ENCODE peak calls at places on chromosomes 11 and 22, in five cellular contexts. One of them, this sample, is unnamed.

GRCh38 chr11:88171982-88172381 is 3.3 kb downstream of the RAB38 start:
- DNase-seq in pancreas: no peak
- DNase-seq in ovary: no peak
- DNase-seq in iPS DF 6.9: no peak
- DNase-seq in mammary epithelial cell: no peak
- DNase-seq in this sample: no peak

GRCh38 chr11:86588566-86589090 is 83.8 kb downstream of the ME3 start:
- DNase-seq in pancreas: no peak
- DNase-seq in ovary: no peak
- DNase-seq in iPS DF 6.9: no peak
- DNase-seq in mammary epithelial cell: no peak
- DNase-seq in this sample: peak

GRCh38 chr11:62153087-62153395 is 29.2 kb downstream of the INCENP start:
- DNase-seq in pancreas: no peak
- DNase-seq in ovary: no peak
- DNase-seq in iPS DF 6.9: no peak
- DNase-seq in mammary epithelial cell: no peak
- DNase-seq in this sample: no peak

GRCh38 chr11:36751251-36751839 is 153.3 kb upstream of the RAG2 start:
- DNase-seq in pancreas: no peak
- DNase-seq in ovary: no peak
- DNase-seq in iPS DF 6.9: no peak
- DNase-seq in mammary epithelial cell: no peak
- DNase-seq in this sample: no peak

GRCh38 chr11:111358038-111359001 is 20.8 kb downstream of the POU2AF1 start:
- DNase-seq in pancreas: no peak
- DNase-seq in ovary: no peak
- DNase-seq in iPS DF 6.9: no peak
- DNase-seq in mammary epithelial cell: no peak
- DNase-seq in this sample: no peak

GRCh38 chr11:35274909-35275807 is 136.2 kb downstream of the CD44 start:
- DNase-seq in pancreas: peak
- DNase-seq in ovary: no peak
- DNase-seq in iPS DF 6.9: no peak
- DNase-seq in mammary epithelial cell: peak
- DNase-seq in this sample: no peak

GRCh38 chr11:1008001-1008400 is 28.5 kb downstream of the MUC6 start:
- DNase-seq in pancreas: no peak
- DNase-seq in ovary: no peak
- DNase-seq in iPS DF 6.9: no peak
- DNase-seq in mammary epithelial cell: no peak
- DNase-seq in this sample: no peak

GRCh38 chr11:295351-296205 is 3.7 kb downstream of the IFITM5 start:
- DNase-seq in pancreas: no peak
- DNase-seq in ovary: no peak
- DNase-seq in iPS DF 6.9: no peak
- DNase-seq in mammary epithelial cell: no peak
- DNase-seq in this sample: no peak

GRCh38 chr11:9664276-9665171 is 647 bp downstream of the SWAP70 start:
- DNase-seq in pancreas: peak
- DNase-seq in ovary: peak
- DNase-seq in iPS DF 6.9: no peak
- DNase-seq in mammary epithelial cell: peak
- DNase-seq in this sample: peak

GRCh38 chr11:79353706-79354105 is 87.1 kb downstream of the TENM4 start:
- DNase-seq in pancreas: no peak
- DNase-seq in ovary: no peak
- DNase-seq in iPS DF 6.9: no peak
- DNase-seq in mammary epithelial cell: no peak
- DNase-seq in this sample: no peak

GRCh38 chr22:40220316-40221054 is 42.8 kb downstream of the TNRC6B start:
- DNase-seq in pancreas: no peak
- DNase-seq in ovary: peak
- DNase-seq in iPS DF 6.9: no peak
- DNase-seq in mammary epithelial cell: peak
- DNase-seq in this sample: no peak

GRCh38 chr22:23109441-23109978 is 32.3 kb downstream of the RSPH14 start:
- DNase-seq in pancreas: no peak
- DNase-seq in ovary: no peak
- DNase-seq in iPS DF 6.9: no peak
- DNase-seq in mammary epithelial cell: no peak
- DNase-seq in this sample: no peak

GRCh38 chr11:34529643-34530042 is 16.0 kb upstream of the ELF5 start:
- DNase-seq in pancreas: no peak
- DNase-seq in ovary: no peak
- DNase-seq in iPS DF 6.9: no peak
- DNase-seq in mammary epithelial cell: no peak
- DNase-seq in this sample: no peak

GRCh38 chr11:44893250-44894216 is 57.1 kb downstream of the TP53I11 start:
- DNase-seq in pancreas: no peak
- DNase-seq in ovary: peak
- DNase-seq in iPS DF 6.9: no peak
- DNase-seq in mammary epithelial cell: no peak
- DNase-seq in this sample: no peak

GRCh38 chr11:33377100-33377851 is 120.1 kb downstream of the HIPK3 start:
- DNase-seq in pancreas: no peak
- DNase-seq in ovary: no peak
- DNase-seq in iPS DF 6.9: no peak
- DNase-seq in mammary epithelial cell: no peak
- DNase-seq in this sample: no peak
- H3K4me3 ChIP-seq in pancreas: no peak
- H3K4me3 ChIP-seq in ovary: no peak
- H3K4me3 ChIP-seq in iPS DF 6.9: peak
- H3K4me3 ChIP-seq in mammary epithelial cell: peak
- H3K4me3 ChIP-seq in this sample: peak

GRCh38 chr11:56474729-56475128 is 1.6 kb upstream of the OR5M3 start:
- DNase-seq in pancreas: no peak
- DNase-seq in ovary: no peak
- DNase-seq in iPS DF 6.9: no peak
- DNase-seq in mammary epithelial cell: no peak
- DNase-seq in this sample: no peak
- H3K4me3 ChIP-seq in pancreas: no peak
- H3K4me3 ChIP-seq in ovary: no peak
- H3K4me3 ChIP-seq in iPS DF 6.9: no peak
- H3K4me3 ChIP-seq in mammary epithelial cell: no peak
- H3K4me3 ChIP-seq in this sample: no peak

GRCh38 chr22:50548046-50548912 is 2.6 kb downstream of the KLHDC7B start:
- DNase-seq in pancreas: no peak
- DNase-seq in ovary: no peak
- DNase-seq in iPS DF 6.9: no peak
- DNase-seq in mammary epithelial cell: no peak
- DNase-seq in this sample: no peak

GRCh38 chr22:50550395-50550794 is 4.7 kb downstream of the KLHDC7B start:
- DNase-seq in pancreas: no peak
- DNase-seq in ovary: no peak
- DNase-seq in iPS DF 6.9: no peak
- DNase-seq in mammary epithelial cell: no peak
- DNase-seq in this sample: no peak

GRCh38 chr22:50551160-50551752 is 5.6 kb downstream of the KLHDC7B start:
- DNase-seq in pancreas: no peak
- DNase-seq in ovary: no peak
- DNase-seq in iPS DF 6.9: no peak
- DNase-seq in mammary epithelial cell: no peak
- DNase-seq in this sample: no peak

GRCh38 chr22:50547231-50547851 is 1.6 kb downstream of the KLHDC7B start:
- DNase-seq in pancreas: no peak
- DNase-seq in ovary: no peak
- DNase-seq in iPS DF 6.9: no peak
- DNase-seq in mammary epithelial cell: no peak
- DNase-seq in this sample: no peak

GRCh38 chr22:50548913-50549790 is 3.5 kb downstream of the KLHDC7B start:
- DNase-seq in pancreas: no peak
- DNase-seq in ovary: no peak
- DNase-seq in iPS DF 6.9: no peak
- DNase-seq in mammary epithelial cell: no peak
- DNase-seq in this sample: no peak
- H3K4me3 ChIP-seq in pancreas: no peak
- H3K4me3 ChIP-seq in ovary: no peak
- H3K4me3 ChIP-seq in iPS DF 6.9: no peak
- H3K4me3 ChIP-seq in mammary epithelial cell: no peak
- H3K4me3 ChIP-seq in this sample: peak

GRCh38 chr11:43558556-43559127 is 121.9 kb upstream of the HSD17B12 start:
- DNase-seq in pancreas: no peak
- DNase-seq in ovary: no peak
- DNase-seq in iPS DF 6.9: no peak
- DNase-seq in mammary epithelial cell: no peak
- DNase-seq in this sample: no peak
- H3K4me3 ChIP-seq in pancreas: no peak
- H3K4me3 ChIP-seq in ovary: no peak
- H3K4me3 ChIP-seq in iPS DF 6.9: no peak
- H3K4me3 ChIP-seq in mammary epithelial cell: no peak
- H3K4me3 ChIP-seq in this sample: no peak

GRCh38 chr11:124944565-124944964 is 8.7 kb upstream of the HEPACAM start:
- DNase-seq in pancreas: no peak
- DNase-seq in ovary: no peak
- DNase-seq in iPS DF 6.9: no peak
- DNase-seq in mammary epithelial cell: no peak
- DNase-seq in this sample: no peak
- H3K4me3 ChIP-seq in pancreas: no peak
- H3K4me3 ChIP-seq in ovary: no peak
- H3K4me3 ChIP-seq in iPS DF 6.9: no peak
- H3K4me3 ChIP-seq in mammary epithelial cell: no peak
- H3K4me3 ChIP-seq in this sample: no peak

GRCh38 chr11:94968334-94968958 is 4.9 kb downstream of the CWC15 start:
- DNase-seq in pancreas: no peak
- DNase-seq in ovary: no peak
- DNase-seq in iPS DF 6.9: no peak
- DNase-seq in mammary epithelial cell: peak
- DNase-seq in this sample: no peak
- H3K4me3 ChIP-seq in pancreas: no peak
- H3K4me3 ChIP-seq in ovary: no peak
- H3K4me3 ChIP-seq in iPS DF 6.9: no peak
- H3K4me3 ChIP-seq in mammary epithelial cell: no peak
- H3K4me3 ChIP-seq in this sample: no peak

GRCh38 chr22:50599816-50600454 is 658 bp upstream of the MAPK8IP2 start:
- DNase-seq in pancreas: no peak
- DNase-seq in ovary: peak
- DNase-seq in iPS DF 6.9: no peak
- DNase-seq in mammary epithelial cell: peak
- DNase-seq in this sample: peak
- H3K4me3 ChIP-seq in pancreas: peak
- H3K4me3 ChIP-seq in ovary: peak
- H3K4me3 ChIP-seq in iPS DF 6.9: peak
- H3K4me3 ChIP-seq in mammary epithelial cell: peak
- H3K4me3 ChIP-seq in this sample: peak

GRCh38 chr11:95089620-95090542 is at the start of gene ENDOD1:
- DNase-seq in pancreas: peak
- DNase-seq in ovary: peak
- DNase-seq in iPS DF 6.9: no peak
- DNase-seq in mammary epithelial cell: peak
- DNase-seq in this sample: peak

GRCh38 chr11:95088946-95089619 is 563 bp upstream of the ENDOD1 start:
- DNase-seq in pancreas: no peak
- DNase-seq in ovary: no peak
- DNase-seq in iPS DF 6.9: no peak
- DNase-seq in mammary epithelial cell: no peak
- DNase-seq in this sample: no peak

GRCh38 chr11:95093548-95093947 is 3.9 kb downstream of the ENDOD1 start:
- DNase-seq in pancreas: no peak
- DNase-seq in ovary: no peak
- DNase-seq in iPS DF 6.9: no peak
- DNase-seq in mammary epithelial cell: no peak
- DNase-seq in this sample: no peak

GRCh38 chr11:95092549-95093324 is 3.1 kb downstream of the ENDOD1 start:
- DNase-seq in pancreas: no peak
- DNase-seq in ovary: no peak
- DNase-seq in iPS DF 6.9: no peak
- DNase-seq in mammary epithelial cell: peak
- DNase-seq in this sample: no peak

GRCh38 chr11:95091663-95092062 is 2.0 kb downstream of the ENDOD1 start:
- DNase-seq in pancreas: no peak
- DNase-seq in ovary: no peak
- DNase-seq in iPS DF 6.9: no peak
- DNase-seq in mammary epithelial cell: no peak
- DNase-seq in this sample: no peak
- H3K4me3 ChIP-seq in pancreas: no peak
- H3K4me3 ChIP-seq in ovary: no peak
- H3K4me3 ChIP-seq in iPS DF 6.9: no peak
- H3K4me3 ChIP-seq in mammary epithelial cell: no peak
- H3K4me3 ChIP-seq in this sample: no peak

GRCh38 chr11:3381794-3382193 is 2.8 kb upstream of the ZNF195 start:
- DNase-seq in pancreas: no peak
- DNase-seq in ovary: no peak
- DNase-seq in iPS DF 6.9: no peak
- DNase-seq in mammary epithelial cell: no peak
- DNase-seq in this sample: no peak
- H3K4me3 ChIP-seq in pancreas: no peak
- H3K4me3 ChIP-seq in ovary: no peak
- H3K4me3 ChIP-seq in iPS DF 6.9: peak
- H3K4me3 ChIP-seq in mammary epithelial cell: no peak
- H3K4me3 ChIP-seq in this sample: no peak

GRCh38 chr11:115290479-115291390 is 213.5 kb downstream of the CADM1 start:
- DNase-seq in pancreas: no peak
- DNase-seq in ovary: no peak
- DNase-seq in iPS DF 6.9: no peak
- DNase-seq in mammary epithelial cell: no peak
- DNase-seq in this sample: no peak
- H3K4me3 ChIP-seq in pancreas: no peak
- H3K4me3 ChIP-seq in ovary: no peak
- H3K4me3 ChIP-seq in iPS DF 6.9: no peak
- H3K4me3 ChIP-seq in mammary epithelial cell: no peak
- H3K4me3 ChIP-seq in this sample: no peak

This sample was measured in left lung.